ENCODE peak calls at places on chromosomes 13 and 19, in seven cellular contexts. Y, M, K, D, V, L and Q are unnamed samples.

GRCh38 chr13:98746968-98747367 is 5.5 kb downstream of the SLC15A1 start:
- DNase-seq in Y (no peak), M (no peak), K (peak; percentile 83), D (no peak), V (peak; percentile 33), L (no peak), Q (no peak)

GRCh38 chr19:2477141-2477710 is 1.3 kb downstream of the GADD45B start:
- DNase-seq in Y (no peak), M (peak; percentile 74), K (peak; percentile 78), D (peak; percentile 28), V (peak; percentile 50), L (no peak), Q (no peak)

GRCh38 chr13:41505209-41505835 is 48.0 kb downstream of the RGCC start:
- DNase-seq in Y (no peak), M (no peak), K (no peak), D (no peak), V (peak; percentile 8), L (no peak), Q (no peak)

GRCh38 chr13:111204438-111205177 is 89.5 kb downstream of the ARHGEF7 start:
- DNase-seq in Y (no peak), M (no peak), K (no peak), D (peak; percentile 31), V (no peak), L (no peak), Q (no peak)

GRCh38 chr19:18649371-18650047 is 12.7 kb downstream of the KLHL26 start:
- DNase-seq in Y (no peak), M (peak; percentile 54), K (peak; percentile 69), D (peak; percentile 71), V (no peak), L (no peak), Q (no peak)

GRCh38 chr13:73215807-73216206 is 157.0 kb downstream of the KLF5 start:
- DNase-seq in Y (no peak), M (peak; percentile 36), K (no peak), D (no peak), V (no peak), L (no peak), Q (no peak)

GRCh38 chr19:35940839-35941238 is 4.7 kb downstream of the LRFN3 start:
- DNase-seq in Y (no peak), M (no peak), K (no peak), D (no peak), V (no peak), L (no peak), Q (no peak)

GRCh38 chr13:110345266-110345665 is 38.2 kb downstream of the COL4A2 start:
- DNase-seq in Y (no peak), M (no peak), K (no peak), D (no peak), V (no peak), L (no peak), Q (no peak)

GRCh38 chr13:43411741-43412140 is 375.0 kb downstream of the ENOX1 start:
- DNase-seq in Y (peak; percentile 32), M (no peak), K (no peak), D (peak; percentile 62), V (no peak), L (no peak), Q (no peak)

GRCh38 chr13:112074139-112074710 is 7.3 kb downstream of the SOX1 start:
- DNase-seq in Y (no peak), M (no peak), K (no peak), D (no peak), V (no peak), L (no peak), Q (no peak)

GRCh38 chr19:24086974-24087595 is at the start of gene ZNF254:
- DNase-seq in Y (peak; percentile 92), M (peak; percentile 91), K (peak; percentile 92), D (peak; percentile 93), V (peak; percentile 94), L (peak; percentile 63), Q (peak; percentile 21)

GRCh38 chr13:94610475-94610874 is 8.8 kb downstream of the GPR180 start:
- DNase-seq in Y (no peak), M (no peak), K (no peak), D (no peak), V (no peak), L (no peak), Q (no peak)

GRCh38 chr19:15379996-15380647 is 535 bp upstream of the AKAP8 start:
- DNase-seq in Y (no peak), M (peak; percentile 78), K (peak; percentile 76), D (no peak), V (peak; percentile 67), L (no peak), Q (no peak)

GRCh38 chr13:51315658-51316057 is 23.8 kb upstream of the SERPINE3 start:
- DNase-seq in Y (no peak), M (no peak), K (no peak), D (no peak), V (no peak), L (no peak), Q (no peak)

GRCh38 chr13:53781941-53782340 is 753.3 kb downstream of the OLFM4 start:
- DNase-seq in Y (no peak), M (no peak), K (no peak), D (no peak), V (peak; percentile 10), L (no peak), Q (no peak)

GRCh38 chr13:35598790-35599369 is 122.4 kb upstream of the MAB21L1 start:
- DNase-seq in Y (no peak), M (no peak), K (no peak), D (no peak), V (no peak), L (no peak), Q (no peak)

GRCh38 chr19:1918975-1919374 is 13.8 kb downstream of the ADAT3 start:
- DNase-seq in Y (no peak), M (no peak), K (no peak), D (no peak), V (no peak), L (no peak), Q (no peak)

GRCh38 chr19:49413348-49413747 is 9.9 kb downstream of the PTH2 start:
- DNase-seq in Y (no peak), M (no peak), K (no peak), D (no peak), V (no peak), L (no peak), Q (no peak)

GRCh38 chr13:111398715-111399299 is 78.4 kb downstream of the TEX29 start:
- DNase-seq in Y (no peak), M (no peak), K (peak; percentile 19), D (no peak), V (no peak), L (no peak), Q (no peak)

GRCh38 chr13:31207630-31208549 is 8.1 kb downstream of the B3GLCT start:
- DNase-seq in Y (peak; percentile 26), M (no peak), K (no peak), D (no peak), V (no peak), L (no peak), Q (no peak)

GRCh38 chr19:48644839-48645651 is 942 bp downstream of the CA11 start:
- DNase-seq in Y (peak; percentile 66), M (peak; percentile 80), K (peak; percentile 90), D (peak; percentile 90), V (peak; percentile 63), L (peak; percentile 60), Q (peak; percentile 46)

GRCh38 chr13:99191900-99192399 is 8.7 kb upstream of the UBAC2 start:
- DNase-seq in Y (no peak), M (peak; percentile 78), K (no peak), D (no peak), V (peak; percentile 65), L (no peak), Q (no peak)

GRCh38 chr13:113997845-113998751 is 24.2 kb upstream of the C13orf46 start:
- DNase-seq in Y (no peak), M (peak; percentile 50), K (no peak), D (no peak), V (peak; percentile 8), L (no peak), Q (no peak)

GRCh38 chr19:20247016-20247683 is 80.1 kb downstream of the ZNF486 start:
- DNase-seq in Y (peak; percentile 13), M (no peak), K (no peak), D (peak; percentile 81), V (peak; percentile 5), L (no peak), Q (peak; percentile 9)

GRCh38 chr19:11130824-11131455 is 24.6 kb downstream of the SPC24 start:
- DNase-seq in Y (peak; percentile 14), M (peak; percentile 85), K (peak; percentile 92), D (peak; percentile 78), V (peak; percentile 87), L (peak; percentile 32), Q (peak; percentile 55)

GRCh38 chr13:98254541-98254940 is 77.5 kb upstream of the RNF113B start:
- DNase-seq in Y (no peak), M (no peak), K (no peak), D (no peak), V (no peak), L (no peak), Q (no peak)

GRCh38 chr13:99590519-99591011 is 89.3 kb downstream of the TM9SF2 start:
- DNase-seq in Y (no peak), M (no peak), K (no peak), D (no peak), V (no peak), L (no peak), Q (no peak)

GRCh38 chr13:113364933-113365371 is 1.0 kb upstream of the GRTP1 start:
- DNase-seq in Y (no peak), M (peak; percentile 36), K (no peak), D (no peak), V (no peak), L (no peak), Q (no peak)

GRCh38 chr13:20498129-20498528 is 27.5 kb downstream of the CRYL1 start:
- DNase-seq in Y (no peak), M (no peak), K (no peak), D (no peak), V (no peak), L (no peak), Q (no peak)

GRCh38 chr13:76610819-76611415 is 275.3 kb downstream of the KCTD12 start:
- DNase-seq in Y (no peak), M (no peak), K (no peak), D (no peak), V (no peak), L (no peak), Q (no peak)

GRCh38 chr13:97460004-97460756 is 26.2 kb downstream of the RAP2A start:
- DNase-seq in Y (no peak), M (no peak), K (no peak), D (no peak), V (no peak), L (no peak), Q (no peak)

GRCh38 chr13:45325806-45326205 is 15.2 kb downstream of the TPT1 start:
- DNase-seq in Y (peak; percentile 35), M (no peak), K (no peak), D (peak; percentile 62), V (peak; percentile 67), L (no peak), Q (no peak)

GRCh38 chr13:39105110-39105509 is 66.9 kb downstream of the NHLRC3 start:
- DNase-seq in Y (no peak), M (no peak), K (no peak), D (no peak), V (no peak), L (no peak), Q (no peak)

GRCh38 chr19:2043269-2043641 is 7.8 kb downstream of the MKNK2 start:
- DNase-seq in Y (no peak), M (peak; percentile 20), K (no peak), D (no peak), V (no peak), L (no peak), Q (no peak)

GRCh38 chr19:16366433-16367268 is 42.0 kb downstream of the KLF2 start:
- DNase-seq in Y (no peak), M (no peak), K (peak; percentile 71), D (peak; percentile 11), V (no peak), L (no peak), Q (no peak)